ENCODE peak calls at places on chromosomes 16 and 17, in six cellular contexts. E, Q, X, Z, N and Y are unnamed samples.

GRCh38 chr16:46972429-46972970 is 974 bp downstream of the DNAJA2 start:
- DNase-seq in Z (peak), Q (no peak), E (no peak), X (no peak), N (no peak), Y (no peak)

GRCh38 chr16:6111390-6111789 is 1013.8 kb upstream of the EEF2KMT start:
- DNase-seq in Q (no peak), Z (no peak), E (no peak), X (no peak), N (no peak), Y (no peak)

GRCh38 chr16:878071-878784 is 77.7 kb upstream of the GNG13 start:
- DNase-seq in Q (no peak), E (peak), N (no peak), Z (no peak), X (no peak), Y (no peak)

GRCh38 chr16:70430667-70431536 is 8.0 kb downstream of the ST3GAL2 start:
- DNase-seq in N (no peak), Z (peak), X (peak), Q (peak), E (no peak), Y (no peak)

GRCh38 chr17:15947331-15947730 is 2.4 kb downstream of the ADORA2B start:
- DNase-seq in X (no peak), Q (no peak), Z (no peak), E (no peak), N (no peak), Y (no peak)

GRCh38 chr17:17767096-17767470 is 69.7 kb downstream of the SREBF1 start:
- DNase-seq in E (no peak), Z (no peak), N (no peak), Q (no peak), X (no peak), Y (no peak)

GRCh38 chr17:65830356-65830755 is 268.9 kb upstream of the AXIN2 start:
- DNase-seq in E (no peak), N (no peak), X (no peak), Z (no peak), Q (no peak), Y (no peak)

GRCh38 chr17:33127706-33128105 is 136.1 kb downstream of the SPACA3 start:
- DNase-seq in X (no peak), N (no peak), Q (no peak), Z (no peak), E (no peak), Y (no peak)

GRCh38 chr16:74291577-74292208 is 4.9 kb upstream of the PSMD7 start:
- DNase-seq in Z (no peak), X (no peak), Q (no peak), E (no peak), N (no peak), Y (no peak)

GRCh38 chr16:1909661-1910231 is 8.5 kb downstream of the HS3ST6 start:
- DNase-seq in Q (no peak), Z (no peak), X (no peak), N (no peak), E (no peak), Y (no peak)

GRCh38 chr16:5510819-5511370 is 413.3 kb upstream of the EEF2KMT start:
- DNase-seq in X (no peak), N (no peak), Q (no peak), Z (no peak), E (no peak), Y (no peak)

GRCh38 chr17:44004761-44005526 is 522 bp downstream of the NAGS start:
- DNase-seq in E (peak), N (peak), Q (no peak), Z (no peak), X (no peak), Y (no peak)

GRCh38 chr16:35737076-35737475 is 2277.7 kb downstream of the TP53TG3F start:
- DNase-seq in X (no peak), N (no peak), E (no peak), Q (no peak), Z (no peak), Y (no peak)

GRCh38 chr17:31126318-31126717 is 31.5 kb downstream of the NF1 start:
- DNase-seq in Q (no peak), E (no peak), X (no peak), Z (no peak), N (no peak), Y (no peak)

DNA sequence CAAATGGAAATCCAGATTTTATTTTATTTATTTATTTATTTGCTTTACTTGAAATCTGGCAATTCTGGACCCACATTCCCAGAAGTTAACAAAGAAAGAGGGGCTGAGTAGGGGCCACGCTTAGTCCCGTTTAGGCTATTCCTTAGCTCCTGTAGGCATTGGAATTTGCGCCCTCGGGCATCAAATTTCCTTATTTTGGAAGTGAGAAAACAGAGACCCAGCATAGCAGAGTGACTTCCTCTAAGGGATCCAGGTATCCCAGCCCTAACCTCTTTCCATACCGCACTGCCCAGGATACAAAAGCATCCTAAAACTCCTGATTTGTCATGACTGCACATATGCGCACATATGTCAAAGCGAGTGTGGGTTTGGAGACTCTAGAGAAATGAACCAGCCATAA is 19.0 kb upstream of the SMG1 start:
- DNase-seq in N (no peak), Q (no peak), E (no peak), X (no peak), Z (no peak), Y (no peak)
- H3K27ac ChIP-seq in N (no peak), Q (no peak), E (no peak), X (no peak), Z (no peak), Y (no peak)

GRCh38 chr16:15674571-15674970 is 24.5 kb downstream of the NDE1 start:
- DNase-seq in Z (no peak), N (no peak), E (no peak), X (no peak), Q (no peak), Y (no peak)

GRCh38 chr16:15672514-15673167 is 22.6 kb downstream of the NDE1 start:
- DNase-seq in Z (peak), E (peak), X (peak), Q (peak), N (peak), Y (peak)

GRCh38 chr16:15667091-15667742 is 17.2 kb downstream of the NDE1 start:
- DNase-seq in E (no peak), Q (no peak), N (no peak), X (no peak), Z (no peak), Y (no peak)

GRCh38 chr16:15676506-15676905 is 26.5 kb downstream of the NDE1 start:
- DNase-seq in X (no peak), Q (no peak), Z (no peak), N (no peak), E (no peak), Y (no peak)

DNA sequence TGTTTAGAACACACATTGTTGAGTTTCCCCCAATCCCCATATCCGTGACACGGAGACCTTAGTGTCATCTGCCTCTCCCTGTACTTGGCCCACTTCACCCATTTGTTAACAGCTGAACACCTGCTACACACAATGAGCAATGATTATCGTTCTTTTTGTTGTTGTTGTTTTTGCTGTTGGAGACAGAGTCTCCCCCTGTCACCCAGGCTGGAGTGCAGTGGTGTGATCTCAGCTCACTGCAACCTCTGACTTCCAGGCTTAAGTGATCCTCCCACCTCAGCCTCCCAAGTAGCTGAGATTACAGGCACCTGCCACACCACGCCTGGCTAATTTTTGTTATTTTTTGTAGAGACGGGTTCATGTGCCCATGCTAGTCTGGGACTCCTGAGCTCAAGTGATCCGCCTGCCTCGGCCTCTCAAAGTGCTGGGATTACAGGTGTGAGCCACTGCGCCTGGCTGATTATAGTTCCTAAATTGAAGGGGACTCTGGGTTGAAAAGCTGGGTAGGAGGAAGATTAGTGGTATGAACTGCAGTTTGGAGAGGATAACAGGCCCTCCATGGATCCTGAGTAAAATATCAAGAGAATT is 21.6 kb downstream of the NDE1 start:
- DNase-seq in X (no peak), Q (no peak), Z (no peak), N (no peak), E (no peak), Y (no peak)
- H3K27ac ChIP-seq in X (peak), Q (peak), Z (peak), N (peak), E (no peak), Y (peak)

DNA sequence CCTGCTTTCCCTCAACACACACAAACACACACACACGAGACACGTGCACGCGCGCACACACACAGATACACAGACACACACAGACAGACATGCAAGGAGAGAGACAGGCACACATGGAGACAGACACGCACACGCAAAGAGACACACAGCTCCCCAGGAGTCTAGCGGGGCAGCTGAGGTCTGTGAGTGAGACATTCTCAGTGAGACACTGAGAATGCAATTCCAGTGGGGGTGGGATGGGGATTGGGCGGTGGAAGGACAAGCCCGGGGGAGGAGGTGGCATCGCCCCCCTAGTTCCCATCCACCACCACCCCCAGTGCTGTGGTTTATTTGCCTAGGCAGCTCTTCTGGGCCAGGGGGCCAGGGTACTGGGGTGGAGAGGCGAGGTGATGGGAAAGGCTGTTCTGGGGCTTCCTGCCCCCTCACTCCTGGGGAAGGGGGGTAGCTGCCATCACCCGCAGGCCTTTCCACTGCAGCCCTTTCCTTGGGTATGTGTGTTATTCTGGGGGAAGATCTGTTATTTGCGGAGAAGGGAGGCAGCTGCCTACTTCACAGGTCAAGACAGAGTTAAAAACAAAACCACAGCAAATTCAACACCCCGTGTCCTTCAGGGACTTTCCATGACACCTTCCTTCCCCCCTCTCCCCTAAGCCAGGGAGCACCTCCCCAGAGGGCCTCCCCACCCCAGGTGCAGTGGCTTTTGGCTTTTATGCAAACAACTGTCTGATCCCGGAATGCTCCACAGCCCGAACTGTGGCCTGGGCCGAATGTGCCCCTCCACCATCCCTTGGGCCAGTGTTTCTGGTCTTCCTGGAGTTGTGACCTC is 18.0 kb downstream of the GRB7 start:
- DNase-seq in Z (peak), N (no peak), Q (peak), X (no peak), E (no peak), Y (no peak)
- H3K27ac ChIP-seq in Z (peak), N (peak), Q (peak), X (peak), E (no peak), Y (no peak)

GRCh38 chr17:39486242-39486641 is 25.0 kb downstream of the CDK12 start:
- DNase-seq in Q (no peak), Z (no peak), X (no peak), N (no peak), E (no peak), Y (no peak)
- H3K27ac ChIP-seq in Q (no peak), Z (no peak), X (no peak), N (no peak), E (no peak), Y (no peak)

GRCh38 chr17:73640691-73641090 is 3.6 kb downstream of the SDK2 start:
- DNase-seq in Q (no peak), E (no peak), N (no peak), Z (no peak), X (no peak), Y (no peak)
- H3K27ac ChIP-seq in Q (no peak), E (no peak), N (no peak), Z (no peak), X (peak), Y (no peak)